ENCODE peak calls at places on chromosomes 1 and 21, in nine cellular contexts. X, I, R, Q, L, U, Y, K and G are unnamed samples.

GRCh38 chr1:23184203-23184602 is 15.5 kb upstream of the LUZP1 start:
- DNase-seq in X (no peak), U (no peak), K (no peak), R (no peak), Y (no peak), L (no peak), Q (no peak), I (no peak), G (no peak)

GRCh38 chr1:99660496-99660895 is 14.6 kb downstream of the PALMD start:
- DNase-seq in Q (no peak), K (no peak), X (no peak), L (no peak), U (no peak), Y (no peak), I (no peak), R (no peak), G (no peak)

GRCh38 chr1:187788686-187789085 is 959.9 kb downstream of the PLA2G4A start:
- DNase-seq in X (no peak), L (no peak), K (no peak), Y (no peak), I (no peak), R (no peak), Q (no peak), U (no peak), G (no peak)

GRCh38 chr1:96927125-96927524 is 205.5 kb downstream of the PTBP2 start:
- DNase-seq in U (no peak), I (no peak), R (no peak), Y (no peak), L (no peak), Q (no peak), K (no peak), X (no peak), G (no peak)

GRCh38 chr1:16248603-16249534 is 11.9 kb upstream of the CPLANE2 start:
- DNase-seq in Y (peak), L (peak), X (no peak), Q (no peak), U (peak), R (no peak), K (no peak), I (peak), G (peak)

GRCh38 chr1:207672525-207673130 is 27.7 kb downstream of the CR1L start:
- DNase-seq in R (no peak), I (peak), Y (no peak), K (peak), L (peak), X (peak), U (peak), Q (peak), G (peak)

GRCh38 chr1:66282885-66283284 is 251.1 kb upstream of the SGIP1 start:
- DNase-seq in I (no peak), U (no peak), R (no peak), L (no peak), Y (no peak), K (no peak), X (no peak), Q (no peak), G (no peak)

GRCh38 chr1:87045757-87046422 is 131.5 kb downstream of the HS2ST1 start:
- DNase-seq in L (no peak), K (no peak), X (no peak), I (peak), Y (no peak), R (no peak), U (no peak), Q (no peak), G (no peak)

GRCh38 chr1:94989911-94990463 is 63.1 kb upstream of the CNN3 start:
- DNase-seq in Y (no peak), I (no peak), K (no peak), Q (no peak), U (no peak), R (no peak), X (no peak), L (no peak), G (no peak)

GRCh38 chr1:165857046-165857801 is 29.8 kb downstream of the UCK2 start:
- DNase-seq in K (peak), L (no peak), Q (peak), X (peak), I (peak), R (no peak), U (no peak), Y (no peak), G (no peak)

GRCh38 chr1:165856606-165857005 is 29.2 kb downstream of the UCK2 start:
- DNase-seq in L (no peak), Q (no peak), K (no peak), I (no peak), R (no peak), Y (no peak), U (no peak), X (no peak), G (no peak)

GRCh38 chr1:165858928-165859845 is 31.8 kb downstream of the UCK2 start:
- DNase-seq in Q (no peak), K (no peak), U (no peak), Y (no peak), R (no peak), L (no peak), I (no peak), X (no peak), G (no peak)

GRCh38 chr1:165860065-165860464 is 32.7 kb downstream of the UCK2 start:
- DNase-seq in Y (no peak), K (no peak), I (no peak), X (no peak), Q (no peak), R (no peak), U (no peak), L (no peak), G (no peak)

GRCh38 chr1:165858364-165858823 is 31.0 kb downstream of the UCK2 start:
- DNase-seq in I (no peak), U (no peak), Y (no peak), K (peak), R (no peak), X (no peak), Q (no peak), L (no peak), G (no peak)
- TF ChIP-seq REST in I (no peak), U (no peak), Y (no peak), K (no peak), R (no peak), X (no peak), Q (no peak), L (no peak), G (no peak)

GRCh38 chr21:42524341-42525227 is 10.9 kb downstream of the SLC37A1 start:
- DNase-seq in X (no peak), Q (peak), U (no peak), I (no peak), R (no peak), L (no peak), K (peak), Y (peak), G (no peak)
- TF ChIP-seq REST in X (no peak), Q (no peak), U (no peak), I (no peak), R (no peak), L (no peak), K (no peak), Y (peak), G (no peak)

GRCh38 chr1:36080801-36081200 is 3.1 kb upstream of the TEKT2 start:
- DNase-seq in Y (no peak), L (no peak), K (no peak), X (no peak), I (no peak), R (no peak), U (no peak), Q (no peak), G (no peak)
- TF ChIP-seq REST in Y (no peak), L (no peak), K (no peak), X (no peak), I (no peak), R (no peak), U (no peak), Q (no peak), G (no peak)

DNA sequence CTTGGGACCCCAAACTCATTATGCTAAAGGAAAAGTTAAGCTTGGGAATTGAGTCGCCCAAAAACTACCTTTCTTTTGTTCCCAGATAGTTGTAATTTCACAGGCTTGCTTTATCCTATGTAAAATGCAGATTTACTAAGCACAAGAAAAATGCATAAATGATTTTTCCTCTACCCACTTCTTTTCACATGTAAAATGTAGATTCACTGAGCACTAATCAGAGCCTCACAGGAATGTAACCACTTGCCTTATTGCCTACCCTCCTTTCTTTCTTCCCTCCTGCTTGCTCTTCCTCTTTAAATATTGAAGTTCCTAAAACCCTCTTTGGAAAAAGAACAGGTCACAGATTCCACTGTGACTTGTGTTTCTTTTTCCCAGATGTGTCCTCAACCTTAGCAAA is 18.3 kb downstream of the CAPN8 start:
- DNase-seq in K (no peak), I (no peak), U (no peak), R (no peak), Q (no peak), L (no peak), Y (no peak), X (no peak), G (no peak)
- TF ChIP-seq REST in K (no peak), I (no peak), U (no peak), R (no peak), Q (no peak), L (no peak), Y (no peak), X (no peak), G (no peak)